ENCODE peak calls at places on chromosomes 11 and 22, in nine cellular contexts. One of them, this sample, is unnamed.
A peak's percentile ranks its signal among the peaks of the same experiment; 100 is the strongest.

GRCh38 chr22:23180893-23181762 is 819 bp downstream of the BCR start:
- DNase-seq in mammary epithelial cell: peak; percentile 39
- DNase-seq in HL-60: no peak
- DNase-seq in left ventricle myocardium inferior: peak; percentile 22
- DNase-seq in dorsolateral prefrontal cortex: no peak
- DNase-seq in tibial nerve: no peak
- DNase-seq in Karpas-422: no peak
- DNase-seq in fibroblast of lung: no peak
- DNase-seq in GM23338: peak; percentile 47
- DNase-seq in this sample: peak; percentile 71

GRCh38 chr11:126393143-126393542 is 37.7 kb downstream of the ST3GAL4 start:
- DNase-seq in mammary epithelial cell: no peak
- DNase-seq in HL-60: no peak
- DNase-seq in left ventricle myocardium inferior: no peak
- DNase-seq in dorsolateral prefrontal cortex: no peak
- DNase-seq in tibial nerve: no peak
- DNase-seq in Karpas-422: no peak
- DNase-seq in fibroblast of lung: no peak
- DNase-seq in GM23338: no peak
- DNase-seq in this sample: no peak

GRCh38 chr11:47165294-47165840 is 11.3 kb downstream of the ARFGAP2 start:
- DNase-seq in mammary epithelial cell: no peak
- DNase-seq in HL-60: no peak
- DNase-seq in left ventricle myocardium inferior: no peak
- DNase-seq in dorsolateral prefrontal cortex: no peak
- DNase-seq in tibial nerve: no peak
- DNase-seq in Karpas-422: no peak
- DNase-seq in fibroblast of lung: no peak
- DNase-seq in GM23338: no peak
- DNase-seq in this sample: no peak

GRCh38 chr11:65560555-65561418 is 2.6 kb upstream of the LTBP3 start:
- DNase-seq in mammary epithelial cell: peak; percentile 61
- DNase-seq in HL-60: no peak
- DNase-seq in left ventricle myocardium inferior: peak; percentile 70
- DNase-seq in dorsolateral prefrontal cortex: no peak
- DNase-seq in tibial nerve: peak; percentile 73
- DNase-seq in Karpas-422: no peak
- DNase-seq in fibroblast of lung: peak; percentile 44
- DNase-seq in GM23338: peak; percentile 83
- DNase-seq in this sample: peak; percentile 88

GRCh38 chr22:36928181-36928580 is 14.8 kb downstream of the CSF2RB start:
- DNase-seq in mammary epithelial cell: no peak
- DNase-seq in HL-60: no peak
- DNase-seq in left ventricle myocardium inferior: no peak
- DNase-seq in dorsolateral prefrontal cortex: no peak
- DNase-seq in tibial nerve: no peak
- DNase-seq in Karpas-422: no peak
- DNase-seq in fibroblast of lung: no peak
- DNase-seq in GM23338: no peak
- DNase-seq in this sample: peak; percentile 27

GRCh38 chr11:3614742-3615171 is 27.0 kb downstream of the ART5 start:
- DNase-seq in mammary epithelial cell: peak; percentile 43
- DNase-seq in HL-60: peak; percentile 35
- DNase-seq in left ventricle myocardium inferior: no peak
- DNase-seq in dorsolateral prefrontal cortex: no peak
- DNase-seq in tibial nerve: no peak
- DNase-seq in Karpas-422: no peak
- DNase-seq in fibroblast of lung: no peak
- DNase-seq in GM23338: no peak
- DNase-seq in this sample: no peak

GRCh38 chr11:68677432-68677831 is 6.9 kb upstream of the GAL start:
- DNase-seq in mammary epithelial cell: peak; percentile 75
- DNase-seq in HL-60: no peak
- DNase-seq in left ventricle myocardium inferior: peak; percentile 25
- DNase-seq in dorsolateral prefrontal cortex: peak; percentile 48
- DNase-seq in tibial nerve: no peak
- DNase-seq in Karpas-422: no peak
- DNase-seq in fibroblast of lung: peak; percentile 93
- DNase-seq in GM23338: peak; percentile 44
- DNase-seq in this sample: peak; percentile 93

GRCh38 chr11:76770642-76771445 is 12.3 kb upstream of the TSKU start:
- DNase-seq in mammary epithelial cell: peak; percentile 84
- DNase-seq in HL-60: no peak
- DNase-seq in left ventricle myocardium inferior: no peak
- DNase-seq in dorsolateral prefrontal cortex: no peak
- DNase-seq in tibial nerve: peak; percentile 85
- DNase-seq in Karpas-422: no peak
- DNase-seq in fibroblast of lung: peak; percentile 97
- DNase-seq in GM23338: no peak
- DNase-seq in this sample: peak; percentile 81

GRCh38 chr22:37186228-37186996 is 1.6 kb downstream of the C1QTNF6 start:
- DNase-seq in mammary epithelial cell: peak; percentile 68
- DNase-seq in HL-60: peak; percentile 38
- DNase-seq in left ventricle myocardium inferior: peak; percentile 11
- DNase-seq in dorsolateral prefrontal cortex: no peak
- DNase-seq in tibial nerve: peak; percentile 46
- DNase-seq in Karpas-422: peak; percentile 94
- DNase-seq in fibroblast of lung: peak; percentile 90
- DNase-seq in GM23338: peak; percentile 87
- DNase-seq in this sample: peak; percentile 75

GRCh38 chr11:123174196-123175183 is 20.6 kb downstream of the CLMP start:
- DNase-seq in mammary epithelial cell: peak; percentile 77
- DNase-seq in HL-60: peak; percentile 12
- DNase-seq in left ventricle myocardium inferior: no peak
- DNase-seq in dorsolateral prefrontal cortex: no peak
- DNase-seq in tibial nerve: peak; percentile 78
- DNase-seq in Karpas-422: no peak
- DNase-seq in fibroblast of lung: peak; percentile 99
- DNase-seq in GM23338: peak; percentile 41
- DNase-seq in this sample: no peak

GRCh38 chr11:8251767-8252295 is 11.8 kb downstream of the LMO1 start:
- DNase-seq in mammary epithelial cell: no peak
- DNase-seq in HL-60: no peak
- DNase-seq in left ventricle myocardium inferior: no peak
- DNase-seq in dorsolateral prefrontal cortex: no peak
- DNase-seq in tibial nerve: no peak
- DNase-seq in Karpas-422: no peak
- DNase-seq in fibroblast of lung: no peak
- DNase-seq in GM23338: no peak
- DNase-seq in this sample: peak; percentile 24

GRCh38 chr11:84963240-84963639 is 663.9 kb downstream of the DLG2 start:
- DNase-seq in mammary epithelial cell: no peak
- DNase-seq in HL-60: no peak
- DNase-seq in left ventricle myocardium inferior: no peak
- DNase-seq in dorsolateral prefrontal cortex: no peak
- DNase-seq in tibial nerve: no peak
- DNase-seq in Karpas-422: no peak
- DNase-seq in fibroblast of lung: no peak
- DNase-seq in GM23338: peak; percentile 21
- DNase-seq in this sample: no peak

GRCh38 chr11:35307221-35307621 is 112.1 kb downstream of the SLC1A2 start:
- DNase-seq in mammary epithelial cell: no peak
- DNase-seq in HL-60: no peak
- DNase-seq in left ventricle myocardium inferior: no peak
- DNase-seq in dorsolateral prefrontal cortex: peak; percentile 63
- DNase-seq in tibial nerve: no peak
- DNase-seq in Karpas-422: no peak
- DNase-seq in fibroblast of lung: no peak
- DNase-seq in GM23338: no peak
- DNase-seq in this sample: no peak

GRCh38 chr11:5452712-5453111 is 3.6 kb downstream of the OR51I2 start:
- DNase-seq in mammary epithelial cell: no peak
- DNase-seq in HL-60: no peak
- DNase-seq in left ventricle myocardium inferior: no peak
- DNase-seq in dorsolateral prefrontal cortex: no peak
- DNase-seq in tibial nerve: no peak
- DNase-seq in Karpas-422: no peak
- DNase-seq in fibroblast of lung: no peak
- DNase-seq in GM23338: peak; percentile 11
- DNase-seq in this sample: no peak

GRCh38 chr11:86119062-86119461 is 50.2 kb upstream of the PICALM start:
- DNase-seq in mammary epithelial cell: no peak
- DNase-seq in HL-60: no peak
- DNase-seq in left ventricle myocardium inferior: no peak
- DNase-seq in dorsolateral prefrontal cortex: no peak
- DNase-seq in tibial nerve: no peak
- DNase-seq in Karpas-422: no peak
- DNase-seq in fibroblast of lung: peak; percentile 35
- DNase-seq in GM23338: no peak
- DNase-seq in this sample: no peak

GRCh38 chr22:39536711-39537110 is 4.2 kb upstream of the RPS19BP1 start:
- DNase-seq in mammary epithelial cell: no peak
- DNase-seq in HL-60: no peak
- DNase-seq in left ventricle myocardium inferior: no peak
- DNase-seq in dorsolateral prefrontal cortex: no peak
- DNase-seq in tibial nerve: no peak
- DNase-seq in Karpas-422: no peak
- DNase-seq in fibroblast of lung: no peak
- DNase-seq in GM23338: no peak
- DNase-seq in this sample: no peak
- H3K4me3 ChIP-seq in mammary epithelial cell: no peak overlapping the region
- H3K4me3 ChIP-seq in HL-60: no peak overlapping the region
- H3K4me3 ChIP-seq in left ventricle myocardium inferior: no peak overlapping the region
- H3K4me3 ChIP-seq in dorsolateral prefrontal cortex: no peak overlapping the region
- H3K4me3 ChIP-seq in tibial nerve: no peak overlapping the region
- H3K4me3 ChIP-seq in Karpas-422: no peak overlapping the region
- H3K4me3 ChIP-seq in fibroblast of lung: no peak overlapping the region
- H3K4me3 ChIP-seq in GM23338: no peak overlapping the region
- H3K4me3 ChIP-seq in this sample: no peak overlapping the region

GRCh38 chr22:33105501-33105911 is 47.3 kb upstream of the SYN3 start:
- DNase-seq in mammary epithelial cell: peak; percentile 75
- DNase-seq in HL-60: no peak
- DNase-seq in left ventricle myocardium inferior: no peak
- DNase-seq in dorsolateral prefrontal cortex: peak; percentile 84
- DNase-seq in tibial nerve: no peak
- DNase-seq in Karpas-422: no peak
- DNase-seq in fibroblast of lung: peak; percentile 3
- DNase-seq in GM23338: no peak
- DNase-seq in this sample: no peak
- H3K27ac ChIP-seq in mammary epithelial cell: no peak overlapping the region
- H3K27ac ChIP-seq in HL-60: no peak overlapping the region
- H3K27ac ChIP-seq in left ventricle myocardium inferior: no peak overlapping the region
- H3K27ac ChIP-seq in dorsolateral prefrontal cortex: peak overlapping the region; percentile 65
- H3K27ac ChIP-seq in tibial nerve: no peak overlapping the region
- H3K27ac ChIP-seq in Karpas-422: no peak overlapping the region
- H3K27ac ChIP-seq in fibroblast of lung: no peak overlapping the region
- H3K27ac ChIP-seq in GM23338: no peak overlapping the region
- H3K27ac ChIP-seq in this sample: no peak overlapping the region

GRCh38 chr22:17149073-17149815 is 9.8 kb downstream of the HDHD5 start:
- DNase-seq in mammary epithelial cell: no peak
- DNase-seq in HL-60: no peak
- DNase-seq in left ventricle myocardium inferior: no peak
- DNase-seq in dorsolateral prefrontal cortex: no peak
- DNase-seq in tibial nerve: no peak
- DNase-seq in Karpas-422: no peak
- DNase-seq in fibroblast of lung: no peak
- DNase-seq in GM23338: no peak
- DNase-seq in this sample: no peak
- H3K4me3 ChIP-seq in mammary epithelial cell: no peak overlapping the region
- H3K4me3 ChIP-seq in HL-60: no peak overlapping the region
- H3K4me3 ChIP-seq in left ventricle myocardium inferior: no peak overlapping the region
- H3K4me3 ChIP-seq in dorsolateral prefrontal cortex: no peak overlapping the region
- H3K4me3 ChIP-seq in tibial nerve: no peak overlapping the region
- H3K4me3 ChIP-seq in Karpas-422: no peak overlapping the region
- H3K4me3 ChIP-seq in fibroblast of lung: no peak overlapping the region
- H3K4me3 ChIP-seq in GM23338: no peak overlapping the region
- H3K4me3 ChIP-seq in this sample: no peak overlapping the region

GRCh38 chr11:67041602-67042001 is 15.0 kb upstream of the RHOD start:
- DNase-seq in mammary epithelial cell: no peak
- DNase-seq in HL-60: no peak
- DNase-seq in left ventricle myocardium inferior: no peak
- DNase-seq in dorsolateral prefrontal cortex: no peak
- DNase-seq in tibial nerve: no peak
- DNase-seq in Karpas-422: no peak
- DNase-seq in fibroblast of lung: no peak
- DNase-seq in GM23338: no peak
- DNase-seq in this sample: no peak

GRCh38 chr11:67043572-67044329 is 12.9 kb upstream of the RHOD start:
- DNase-seq in mammary epithelial cell: no peak
- DNase-seq in HL-60: no peak
- DNase-seq in left ventricle myocardium inferior: no peak
- DNase-seq in dorsolateral prefrontal cortex: no peak
- DNase-seq in tibial nerve: no peak
- DNase-seq in Karpas-422: no peak
- DNase-seq in fibroblast of lung: no peak
- DNase-seq in GM23338: no peak
- DNase-seq in this sample: no peak

GRCh38 chr11:67045314-67045713 is 11.3 kb upstream of the RHOD start:
- DNase-seq in mammary epithelial cell: peak; percentile 89
- DNase-seq in HL-60: no peak
- DNase-seq in left ventricle myocardium inferior: no peak
- DNase-seq in dorsolateral prefrontal cortex: peak; percentile 90
- DNase-seq in tibial nerve: no peak
- DNase-seq in Karpas-422: peak; percentile 75
- DNase-seq in fibroblast of lung: peak; percentile 85
- DNase-seq in GM23338: no peak
- DNase-seq in this sample: no peak

GRCh38 chr11:67048515-67048914 is 8.1 kb upstream of the RHOD start:
- DNase-seq in mammary epithelial cell: no peak
- DNase-seq in HL-60: no peak
- DNase-seq in left ventricle myocardium inferior: no peak
- DNase-seq in dorsolateral prefrontal cortex: no peak
- DNase-seq in tibial nerve: no peak
- DNase-seq in Karpas-422: no peak
- DNase-seq in fibroblast of lung: no peak
- DNase-seq in GM23338: no peak
- DNase-seq in this sample: no peak

GRCh38 chr11:67044496-67044895 is 12.2 kb upstream of the RHOD start:
- DNase-seq in mammary epithelial cell: no peak
- DNase-seq in HL-60: no peak
- DNase-seq in left ventricle myocardium inferior: no peak
- DNase-seq in dorsolateral prefrontal cortex: no peak
- DNase-seq in tibial nerve: no peak
- DNase-seq in Karpas-422: peak; percentile 60
- DNase-seq in fibroblast of lung: no peak
- DNase-seq in GM23338: no peak
- DNase-seq in this sample: no peak
- H3K27ac ChIP-seq in mammary epithelial cell: no peak overlapping the region
- H3K27ac ChIP-seq in HL-60: no peak overlapping the region
- H3K27ac ChIP-seq in left ventricle myocardium inferior: no peak overlapping the region
- H3K27ac ChIP-seq in dorsolateral prefrontal cortex: peak overlapping the region; percentile 37
- H3K27ac ChIP-seq in tibial nerve: no peak overlapping the region
- H3K27ac ChIP-seq in Karpas-422: no peak overlapping the region
- H3K27ac ChIP-seq in fibroblast of lung: no peak overlapping the region
- H3K27ac ChIP-seq in GM23338: no peak overlapping the region
- H3K27ac ChIP-seq in this sample: no peak overlapping the region

This sample was measured in endodermal cell.